ENCODE peak calls at places on chromosomes 1 and 21, in nine cellular contexts. B, Z, K, Q, N, J, R, U and C are unnamed samples.

GRCh38 chr1:164950453-164951052 is 391.6 kb downstream of the PBX1 start:
- DNase-seq in B (no peak), K (no peak), N (peak; percentile 43), U (no peak), Z (no peak), R (peak; percentile 28), J (no peak), Q (no peak), C (no peak)

GRCh38 chr1:10646347-10646861 is 150.0 kb downstream of the CASZ1 start:
- DNase-seq in K (peak; percentile 47), N (no peak), B (no peak), U (peak; percentile 37), Z (no peak), J (peak; percentile 18), R (peak; percentile 54), Q (peak; percentile 35), C (no peak)

GRCh38 chr1:109500886-109501285 is 7.0 kb downstream of the CYB561D1 start:
- DNase-seq in B (peak; percentile 55), U (no peak), R (no peak), Z (no peak), N (no peak), K (peak; percentile 87), Q (no peak), J (no peak), C (no peak)

GRCh38 chr1:147851149-147851548 is 51.4 kb upstream of the GJA8 start:
- DNase-seq in Q (peak; percentile 81), N (peak; percentile 55), K (peak; percentile 25), J (peak; percentile 9), Z (no peak), U (no peak), R (no peak), B (no peak), C (no peak)

GRCh38 chr1:84973493-84974334 is 23.2 kb downstream of the MCOLN2 start:
- DNase-seq in Q (no peak), B (no peak), N (no peak), Z (no peak), J (no peak), K (no peak), U (no peak), R (no peak), C (no peak)

GRCh38 chr1:240878631-240879030 is 266.7 kb upstream of the GREM2 start:
- DNase-seq in R (no peak), Z (no peak), U (no peak), N (no peak), Q (no peak), K (no peak), B (no peak), J (no peak), C (no peak)

GRCh38 chr1:184836081-184836480 is 81.4 kb upstream of the EDEM3 start:
- DNase-seq in R (no peak), U (no peak), Z (no peak), B (no peak), N (no peak), K (no peak), J (no peak), Q (no peak), C (no peak)

GRCh38 chr1:164728719-164729118 is 169.7 kb downstream of the PBX1 start:
- DNase-seq in N (no peak), Q (no peak), K (peak; percentile 68), U (no peak), R (no peak), B (no peak), J (no peak), Z (no peak), C (no peak)

GRCh38 chr1:153192697-153193096 is 10.5 kb upstream of the LELP1 start:
- DNase-seq in K (no peak), N (no peak), U (no peak), R (no peak), Z (no peak), Q (no peak), B (no peak), J (no peak), C (no peak)

GRCh38 chr1:97875996-97876395 is 44.8 kb downstream of the DPYD start:
- DNase-seq in B (no peak), K (peak; percentile 55), Q (no peak), R (no peak), U (no peak), Z (no peak), N (no peak), J (no peak), C (no peak)

GRCh38 chr1:78543941-78544630 is 53.3 kb downstream of the PTGFR start:
- DNase-seq in Z (no peak), Q (peak; percentile 36), U (no peak), K (no peak), N (no peak), R (no peak), J (no peak), B (no peak), C (peak; percentile 62)

GRCh38 chr1:12407050-12407961 is 177.5 kb downstream of the VPS13D start:
- DNase-seq in K (peak; percentile 57), N (peak; percentile 62), Z (no peak), R (peak; percentile 25), U (peak; percentile 50), J (no peak), B (peak; percentile 31), Q (peak; percentile 55), C (peak; percentile 56)

GRCh38 chr1:5522605-5523145 is 469.6 kb downstream of the NPHP4 start:
- DNase-seq in N (no peak), B (no peak), U (no peak), K (no peak), J (no peak), Z (no peak), R (no peak), Q (no peak), C (no peak)

GRCh38 chr1:242523968-242524570 is 428 bp downstream of the PLD5 start:
- DNase-seq in U (no peak), J (no peak), Q (no peak), N (peak; percentile 77), B (peak; percentile 65), R (no peak), Z (no peak), K (no peak), C (no peak)

GRCh38 chr1:214295934-214296333 is 15.0 kb downstream of the SMYD2 start:
- DNase-seq in R (no peak), Q (no peak), K (no peak), Z (no peak), B (no peak), J (no peak), U (no peak), N (no peak), C (no peak)

GRCh38 chr1:45926302-45926701 is 122.9 kb downstream of the MAST2 start:
- DNase-seq in Z (no peak), B (no peak), N (no peak), U (no peak), J (no peak), Q (no peak), K (no peak), R (no peak), C (no peak)

GRCh38 chr1:246638941-246639655 is 72.8 kb downstream of the CNST start:
- DNase-seq in J (no peak), N (no peak), B (no peak), Q (no peak), R (no peak), Z (no peak), U (no peak), K (no peak), C (no peak)
- H3K4me3 ChIP-seq in J (no peak overlapping the region), N (no peak overlapping the region), B (no peak overlapping the region), Q (no peak overlapping the region), R (no peak overlapping the region), Z (no peak overlapping the region), U (no peak overlapping the region), K (no peak overlapping the region), C (no peak overlapping the region)

GRCh38 chr1:222543817-222544216 is 4.1 kb downstream of the HHIPL2 start:
- DNase-seq in R (no peak), K (no peak), Q (no peak), N (no peak), U (no peak), Z (no peak), B (no peak), J (no peak), C (no peak)
- TF ChIP-seq CTCF in R (no peak), K (no peak), Q (no peak), N (no peak), U (no peak), Z (no peak), B (no peak), J (no peak), C (no peak)

GRCh38 chr1:156742017-156742416 is 1.1 kb upstream of the MRPL24 start:
- DNase-seq in R (no peak), Z (no peak), Q (no peak), K (no peak), U (no peak), N (no peak), B (no peak), J (no peak), C (no peak)

GRCh38 chr1:156740307-156740678 is 595 bp downstream of the MRPL24 start:
- DNase-seq in K (no peak), Z (no peak), R (no peak), Q (no peak), B (no peak), J (no peak), U (no peak), N (no peak), C (no peak)

GRCh38 chr1:156742801-156743200 is 1.9 kb upstream of the MRPL24 start:
- DNase-seq in B (no peak), Q (no peak), U (no peak), J (no peak), K (no peak), N (no peak), Z (no peak), R (no peak), C (no peak)

GRCh38 chr1:156740679-156741612 is at the start of gene MRPL24:
- DNase-seq in J (peak; percentile 99), Z (peak; percentile 98), U (peak; percentile 99), K (peak; percentile 99), B (peak; percentile 98), Q (peak; percentile 99), N (peak; percentile 98), R (peak; percentile 99), C (peak; percentile 99)

DNA sequence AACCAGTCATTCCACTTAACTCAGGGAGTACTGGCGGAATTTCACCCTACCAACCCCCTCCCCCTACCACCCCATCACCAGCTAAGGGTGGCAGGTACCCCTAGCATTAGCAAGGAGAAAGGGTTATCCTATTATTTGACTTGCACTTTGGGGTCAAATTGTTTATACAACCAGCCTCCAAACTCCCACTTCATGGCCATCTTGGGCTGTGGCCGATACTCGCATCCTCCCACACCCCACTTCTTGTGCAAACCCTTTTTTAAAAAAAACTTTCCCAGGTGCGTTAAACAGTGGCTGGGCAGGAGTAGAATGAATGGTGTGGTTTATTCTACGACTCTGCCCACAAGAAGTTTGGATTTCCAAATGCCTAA is 710 bp upstream of the MRPL24 start:
- DNase-seq in R (no peak), J (no peak), K (no peak), N (no peak), Z (no peak), Q (no peak), U (no peak), B (no peak), C (no peak)
- H3K4me3 ChIP-seq in R (peak overlapping the region; percentile 76), J (no peak overlapping the region), K (no peak overlapping the region), N (no peak overlapping the region), Z (no peak overlapping the region), Q (peak overlapping the region; percentile 16), U (no peak overlapping the region), B (peak overlapping the region; percentile 25), C (peak overlapping the region; percentile 6)

DNA sequence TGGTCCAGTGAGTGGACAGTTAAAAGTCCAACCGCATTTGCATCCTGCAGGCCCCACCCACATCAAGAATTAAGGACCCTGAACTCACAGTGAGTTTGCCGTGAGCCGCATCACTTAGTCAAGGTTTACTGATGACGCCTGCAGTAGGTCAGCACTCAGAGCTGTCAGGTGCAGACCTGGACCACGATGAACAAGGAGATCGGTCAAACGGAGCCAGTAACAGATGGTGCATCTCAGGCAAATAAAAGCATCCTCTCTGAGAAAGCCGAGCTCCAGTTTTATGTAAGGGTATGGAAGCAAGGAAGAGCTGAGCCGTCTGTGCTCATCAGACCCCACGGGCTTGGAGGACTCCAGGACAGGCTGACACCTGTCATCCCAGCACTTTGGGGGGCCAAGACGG is 4.5 kb downstream of the PRDM15 start:
- DNase-seq in U (no peak), N (no peak), Q (no peak), K (no peak), J (no peak), Z (no peak), R (no peak), B (no peak), C (no peak)
- TF ChIP-seq CTCF in U (no peak), N (no peak), Q (no peak), K (no peak), J (no peak), Z (no peak), R (no peak), B (no peak), C (no peak)